ENCODE peak calls at places on chromosomes 2 and 18, in six cellular contexts. D is progenitor cell of endocrine pancreas; Z is HFFc6; L is cardiac fibroblast; R is stimulated activated naive CD8-positive, alpha-beta T cell treated with anti-CD3 and anti-CD28 coated beads, Interleukin-15, Interleukin-2, amounts not matched to agents 100 U/mL and 50 U/mL, for 24 hours; T is right lobe of liver. K is an unnamed sample.
A peak's percentile ranks its signal among the peaks of the same experiment; 100 is the strongest.

GRCh38 chr2:17208511-17208910 is 309.7 kb downstream of the RAD51AP2 start:
- DNase-seq in D (no peak), Z (no peak), L (peak; percentile 13), R (no peak), T (no peak), K (no peak)

GRCh38 chr2:209189893-209190292 is 234.0 kb upstream of the MAP2 start:
- DNase-seq in D (no peak), Z (no peak), L (no peak), R (no peak), T (no peak), K (no peak)

GRCh38 chr2:226802573-226802972 is 3.0 kb upstream of the IRS1 start:
- DNase-seq in D (no peak), Z (peak; percentile 80), L (peak; percentile 96), R (no peak), T (no peak), K (no peak)

GRCh38 chr18:6198585-6198984 is 216.1 kb downstream of the L3MBTL4 start:
- DNase-seq in D (no peak), Z (no peak), L (no peak), R (no peak), T (no peak), K (no peak)

GRCh38 chr18:29154758-29155725 is 978.1 kb upstream of the CDH2 start:
- DNase-seq in D (no peak), Z (peak; percentile 96), L (peak; percentile 96), R (no peak), T (no peak), K (no peak)

GRCh38 chr2:242085941-242086621 is 216.6 kb downstream of the RTP5 start:
- DNase-seq in D (no peak), Z (no peak), L (peak; percentile 14), R (peak; percentile 47), T (peak; percentile 91), K (no peak)

GRCh38 chr2:170814551-170815245 is 2.0 kb upstream of the GAD1 start:
- DNase-seq in D (no peak), Z (no peak), L (no peak), R (no peak), T (no peak), K (no peak)

GRCh38 chr2:119252186-119253113 is 28.8 kb downstream of the STEAP3 start:
- DNase-seq in D (no peak), Z (peak; percentile 97), L (peak; percentile 98), R (no peak), T (no peak), K (no peak)

GRCh38 chr2:158923180-158923594 is 45.3 kb upstream of the TANC1 start:
- DNase-seq in D (no peak), Z (peak; percentile 9), L (peak; percentile 11), R (no peak), T (no peak), K (no peak)

GRCh38 chr2:239406316-239406995 is 5.6 kb upstream of the HDAC4 start:
- DNase-seq in D (no peak), Z (no peak), L (no peak), R (no peak), T (peak; percentile 37), K (no peak)

GRCh38 chr2:17649026-17649425 is 104.6 kb downstream of the SMC6 start:
- DNase-seq in D (no peak), Z (no peak), L (no peak), R (no peak), T (no peak), K (no peak)

GRCh38 chr2:223487447-223487846 is 114.7 kb downstream of the SCG2 start:
- DNase-seq in D (no peak), Z (no peak), L (no peak), R (no peak), T (no peak), K (no peak)

GRCh38 chr2:174586418-174586817 is 11.2 kb downstream of the WIPF1 start:
- DNase-seq in D (no peak), Z (no peak), L (no peak), R (no peak), T (no peak), K (no peak)

GRCh38 chr18:34970106-34970505 is 71.1 kb upstream of the MAPRE2 start:
- DNase-seq in D (no peak), Z (no peak), L (peak; percentile 81), R (no peak), T (no peak), K (no peak)

GRCh38 chr18:55778731-55779460 is 190.9 kb upstream of the TCF4 start:
- DNase-seq in D (no peak), Z (no peak), L (peak; percentile 53), R (no peak), T (no peak), K (no peak)

GRCh38 chr18:62778976-62779869 is 63.9 kb downstream of the PHLPP1 start:
- DNase-seq in D (no peak), Z (no peak), L (no peak), R (peak; percentile 22), T (no peak), K (no peak)

GRCh38 chr2:23199115-23199918 is 185.7 kb upstream of the KLHL29 start:
- DNase-seq in D (no peak), Z (peak; percentile 41), L (peak; percentile 51), R (peak; percentile 15), T (peak; percentile 57), K (peak; percentile 40)

GRCh38 chr2:240246173-240246820 is 105.8 kb upstream of the OTOS start:
- DNase-seq in D (no peak), Z (no peak), L (no peak), R (no peak), T (no peak), K (no peak)